ENCODE peak calls at places on chromosomes 5 and 9, in four cellular contexts. C is neural crest cell, A is PC-3, T is heart left ventricle. B is an unnamed sample.
A peak's percentile ranks its signal among the peaks of the same experiment; 100 is the strongest.

GRCh38 chr5:163696270-163696887 is 191.0 kb downstream of the MAT2B start:
- DNase-seq in C (peak; percentile 47), A (peak; percentile 64), T (peak; percentile 6), B (peak; percentile 90)

GRCh38 chr9:38360880-38361836 is 31.3 kb upstream of the ALDH1B1 start:
- DNase-seq in C (no peak), A (no peak), T (no peak), B (no peak)

GRCh38 chr9:126294331-126295081 is 32.1 kb upstream of the MVB12B start:
- DNase-seq in C (no peak), A (no peak), T (no peak), B (no peak)

GRCh38 chr5:130032807-130033206 is 128.5 kb downstream of the CHSY3 start:
- DNase-seq in C (no peak), A (no peak), T (no peak), B (no peak)

GRCh38 chr5:179362355-179362754 is 17.1 kb upstream of the ADAMTS2 start:
- DNase-seq in C (no peak), A (no peak), T (no peak), B (no peak)

GRCh38 chr5:170769898-170770416 is 13.6 kb upstream of the GABRP start:
- DNase-seq in C (no peak), A (no peak), T (no peak), B (no peak)

GRCh38 chr9:71628247-71628646 is 140.1 kb downstream of the CEMIP2 start:
- DNase-seq in C (no peak), A (peak; percentile 30), T (no peak), B (peak; percentile 24)

GRCh38 chr9:5455181-5455580 is 4.8 kb downstream of the CD274 start:
- DNase-seq in C (no peak), A (peak; percentile 83), T (no peak), B (peak; percentile 64)

GRCh38 chr9:6433405-6433804 is 20.4 kb downstream of the UHRF2 start:
- DNase-seq in C (no peak), A (no peak), T (no peak), B (peak; percentile 16)

GRCh38 chr5:134874831-134875655 is 872 bp downstream of the TXNDC15 start:
- DNase-seq in C (peak; percentile 19), A (peak; percentile 55), T (peak; percentile 55), B (peak; percentile 79)

GRCh38 chr5:17196686-17197085 is 20.7 kb upstream of the BASP1 start:
- DNase-seq in C (no peak), A (no peak), T (no peak), B (no peak)

GRCh38 chr5:96338624-96339023 is 94.4 kb downstream of the PCSK1 start:
- DNase-seq in C (no peak), A (no peak), T (no peak), B (peak; percentile 81)

GRCh38 chr5:96256795-96257470 is 176.1 kb downstream of the PCSK1 start:
- DNase-seq in C (no peak), A (peak; percentile 41), T (no peak), B (peak; percentile 76)

GRCh38 chr5:179869641-179870402 is 11.2 kb upstream of the MRNIP start:
- DNase-seq in C (no peak), A (no peak), T (no peak), B (no peak)

GRCh38 chr5:124888050-124888506 is 141.6 kb upstream of the ZNF608 start:
- DNase-seq in C (no peak), A (no peak), T (no peak), B (no peak)

GRCh38 chr5:137567226-137567625 is 68.1 kb upstream of the SPOCK1 start:
- DNase-seq in C (no peak), A (no peak), T (no peak), B (no peak)

GRCh38 chr5:137572042-137572695 is 73.0 kb upstream of the SPOCK1 start:
- DNase-seq in C (no peak), A (peak; percentile 51), T (no peak), B (no peak)

GRCh38 chr5:137573376-137573775 is 74.2 kb upstream of the SPOCK1 start:
- DNase-seq in C (no peak), A (peak; percentile 2), T (no peak), B (no peak)

GRCh38 chr5:137566780-137567179 is 67.7 kb upstream of the SPOCK1 start:
- DNase-seq in C (no peak), A (no peak), T (no peak), B (no peak)

GRCh38 chr5:137570070-137570469 is 70.9 kb upstream of the SPOCK1 start:
- DNase-seq in C (no peak), A (no peak), T (no peak), B (no peak)
- TF ChIP-seq CTCF in C (no peak), A (no peak), T (no peak), B (no peak)

GRCh38 chr9:77751341-77752091 is 103.4 kb upstream of the GNA14 start:
- DNase-seq in C (peak; percentile 20), A (peak; percentile 75), T (peak; percentile 36), B (peak; percentile 58)

GRCh38 chr9:77752566-77752965 is 104.4 kb upstream of the GNA14 start:
- DNase-seq in C (no peak), A (no peak), T (no peak), B (no peak)

GRCh38 chr9:77753183-77753582 is 105.1 kb upstream of the GNA14 start:
- DNase-seq in C (no peak), A (no peak), T (no peak), B (no peak)

GRCh38 chr9:77759391-77759790 is 111.3 kb upstream of the GNA14 start:
- DNase-seq in C (no peak), A (no peak), T (no peak), B (no peak)

DNA sequence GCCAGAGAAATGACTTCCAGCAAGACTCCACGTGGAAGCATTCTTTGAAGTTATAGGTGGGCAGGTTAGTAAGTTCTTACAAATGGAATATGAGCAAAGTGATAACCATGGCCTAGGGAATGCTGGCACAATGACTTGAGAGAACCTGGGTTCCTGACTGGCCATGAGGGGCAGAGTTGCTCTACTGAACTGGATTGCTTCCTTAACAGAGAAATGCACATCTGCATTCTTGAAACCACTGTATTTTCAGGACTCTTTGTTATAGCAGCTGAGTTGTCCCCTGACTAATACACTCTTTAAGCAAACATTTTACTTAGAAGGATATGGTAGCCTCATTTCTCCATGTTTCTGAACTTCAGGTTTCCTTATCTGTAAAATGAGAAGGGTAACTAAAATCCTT is 108.3 kb upstream of the GNA14 start:
- DNase-seq in C (no peak), A (peak; percentile 37), T (no peak), B (no peak)
- TF ChIP-seq CTCF in C (no peak), A (peak; percentile 67), T (no peak), B (no peak)

GRCh38 chr5:148107608-148108007 is 43.8 kb downstream of the SPINK5 start:
- DNase-seq in C (no peak), A (peak; percentile 69), T (no peak), B (peak; percentile 65)
- TF ChIP-seq CTCF in C (no peak), A (peak; percentile 80), T (no peak), B (peak; percentile 55)

GRCh38 chr5:140632366-140633080 is 452 bp downstream of the CD14 start:
- DNase-seq in C (no peak), A (no peak), T (peak; percentile 52), B (peak; percentile 85)
- TF ChIP-seq CTCF in C (no peak), A (no peak), T (no peak), B (no peak)

GRCh38 chr5:38673671-38674071 is 117.2 kb upstream of the LIFR start:
- DNase-seq in C (no peak), A (peak; percentile 91), T (no peak), B (peak; percentile 38)
- TF ChIP-seq CTCF in C (peak; percentile 11), A (peak; percentile 60), T (no peak), B (no peak)

DNA sequence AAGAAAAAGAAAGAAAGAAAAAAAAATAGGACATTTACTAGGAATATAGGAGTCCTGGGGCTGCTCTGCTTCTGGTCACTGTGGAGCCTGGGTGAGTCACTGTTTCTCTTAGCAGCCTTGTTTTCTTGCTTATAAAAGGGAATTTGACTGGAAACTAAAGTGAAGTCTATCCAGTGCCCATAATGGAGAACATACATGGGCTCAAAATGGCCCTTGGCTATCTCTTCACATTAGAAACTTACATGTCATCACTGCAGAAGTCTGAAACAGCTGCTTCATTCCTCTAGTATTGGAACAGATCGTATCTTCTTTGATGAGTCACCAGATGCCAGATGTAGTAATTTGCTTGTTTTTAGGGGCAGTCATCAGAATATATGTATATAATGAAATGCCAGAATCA is 56.5 kb downstream of the SGCD start:
- DNase-seq in C (no peak), A (no peak), T (no peak), B (peak; percentile 55)
- TF ChIP-seq CTCF in C (no peak), A (no peak), T (no peak), B (no peak)

GRCh38 chr9:92176800-92177185 is 61.6 kb upstream of the SPTLC1 start:
- DNase-seq in C (no peak), A (no peak), T (no peak), B (no peak)

GRCh38 chr9:92175441-92175840 is 60.2 kb upstream of the SPTLC1 start:
- DNase-seq in C (no peak), A (no peak), T (no peak), B (no peak)

GRCh38 chr9:92173318-92173717 is 58.1 kb upstream of the SPTLC1 start:
- DNase-seq in C (no peak), A (no peak), T (no peak), B (no peak)

GRCh38 chr9:92177591-92177990 is 62.4 kb upstream of the SPTLC1 start:
- DNase-seq in C (no peak), A (no peak), T (no peak), B (no peak)

GRCh38 chr9:92176068-92176799 is 61.0 kb upstream of the SPTLC1 start:
- DNase-seq in C (no peak), A (peak; percentile 14), T (no peak), B (no peak)
- TF ChIP-seq CTCF in C (no peak), A (no peak), T (no peak), B (peak; percentile 25)

GRCh38 chr9:84669293-84670105 is at the start of gene NTRK2:
- DNase-seq in C (peak; percentile 40), A (no peak), T (peak; percentile 11), B (peak; percentile 6)
- TF ChIP-seq CTCF in C (peak; percentile 61), A (no peak), T (no peak), B (peak; percentile 9)